ENCODE peak calls at places on chromosomes 6 and 20, in four cellular contexts. One of them, this sample, is unnamed.

GRCh38 chr6:34305982-34306702 is 57.3 kb upstream of the SMIM29 start:
- DNase-seq in stomach: peak; percentile 61
- DNase-seq in heart left ventricle: peak; percentile 44
- DNase-seq in lower leg skin: no peak
- DNase-seq in this sample: no peak

GRCh38 chr6:143734641-143735063 is 56.9 kb downstream of the PHACTR2 start:
- DNase-seq in stomach: no peak
- DNase-seq in heart left ventricle: no peak
- DNase-seq in lower leg skin: no peak
- DNase-seq in this sample: no peak

GRCh38 chr20:34709836-34710567 is 5.9 kb downstream of the TP53INP2 start:
- DNase-seq in stomach: peak; percentile 83
- DNase-seq in heart left ventricle: peak; percentile 82
- DNase-seq in lower leg skin: no peak
- DNase-seq in this sample: peak; percentile 83

GRCh38 chr6:11381801-11382513 is 149.5 kb upstream of the NEDD9 start:
- DNase-seq in stomach: peak; percentile 43
- DNase-seq in heart left ventricle: no peak
- DNase-seq in lower leg skin: no peak
- DNase-seq in this sample: peak; percentile 20

GRCh38 chr6:2765896-2766766 is 938 bp downstream of the WRNIP1 start:
- DNase-seq in stomach: peak; percentile 53
- DNase-seq in heart left ventricle: peak; percentile 55
- DNase-seq in lower leg skin: peak; percentile 47
- DNase-seq in this sample: peak; percentile 67

GRCh38 chr20:17646209-17646717 is 35.8 kb downstream of the RRBP1 start:
- DNase-seq in stomach: no peak
- DNase-seq in heart left ventricle: no peak
- DNase-seq in lower leg skin: no peak
- DNase-seq in this sample: no peak

GRCh38 chr20:58431134-58431533 is 42.1 kb downstream of the VAPB start:
- DNase-seq in stomach: no peak
- DNase-seq in heart left ventricle: no peak
- DNase-seq in lower leg skin: no peak
- DNase-seq in this sample: no peak

GRCh38 chr6:19805146-19805515 is 32.0 kb upstream of the ID4 start:
- DNase-seq in stomach: no peak
- DNase-seq in heart left ventricle: no peak
- DNase-seq in lower leg skin: no peak
- DNase-seq in this sample: no peak

GRCh38 chr20:48758206-48758820 is 69.5 kb downstream of the PREX1 start:
- DNase-seq in stomach: no peak
- DNase-seq in heart left ventricle: no peak
- DNase-seq in lower leg skin: no peak
- DNase-seq in this sample: peak; percentile 84

GRCh38 chr20:33862709-33863403 is 51.7 kb downstream of the CHMP4B start:
- DNase-seq in stomach: peak; percentile 52
- DNase-seq in heart left ventricle: peak; percentile 36
- DNase-seq in lower leg skin: no peak
- DNase-seq in this sample: peak; percentile 51

GRCh38 chr6:34172961-34173775 is 27.3 kb upstream of the GRM4 start:
- DNase-seq in stomach: no peak
- DNase-seq in heart left ventricle: no peak
- DNase-seq in lower leg skin: no peak
- DNase-seq in this sample: no peak

GRCh38 chr6:67888886-67889681 is 746.0 kb upstream of the ADGRB3 start:
- DNase-seq in stomach: no peak
- DNase-seq in heart left ventricle: no peak
- DNase-seq in lower leg skin: no peak
- DNase-seq in this sample: peak; percentile 75

GRCh38 chr20:61387204-61387958 is 135.3 kb downstream of the CDH4 start:
- DNase-seq in stomach: no peak
- DNase-seq in heart left ventricle: no peak
- DNase-seq in lower leg skin: no peak
- DNase-seq in this sample: no peak

GRCh38 chr6:6649824-6650349 is 61.4 kb downstream of the LY86 start:
- DNase-seq in stomach: no peak
- DNase-seq in heart left ventricle: no peak
- DNase-seq in lower leg skin: no peak
- DNase-seq in this sample: no peak

GRCh38 chr20:33669873-33670640 is 3.3 kb downstream of the ACTL10 start:
- DNase-seq in stomach: no peak
- DNase-seq in heart left ventricle: peak; percentile 26
- DNase-seq in lower leg skin: no peak
- DNase-seq in this sample: no peak

GRCh38 chr6:85628353-85628752 is 14.3 kb downstream of the SYNCRIP start:
- DNase-seq in stomach: no peak
- DNase-seq in heart left ventricle: no peak
- DNase-seq in lower leg skin: no peak
- DNase-seq in this sample: no peak

GRCh38 chr6:117232191-117232590 is 33.2 kb upstream of the VGLL2 start:
- DNase-seq in stomach: no peak
- DNase-seq in heart left ventricle: no peak
- DNase-seq in lower leg skin: no peak
- DNase-seq in this sample: no peak

GRCh38 chr20:7031222-7031621 is 263.7 kb downstream of the BMP2 start:
- DNase-seq in stomach: no peak
- DNase-seq in heart left ventricle: no peak
- DNase-seq in lower leg skin: no peak
- DNase-seq in this sample: peak; percentile 26

GRCh38 chr6:170149681-170150589 is 140.9 kb downstream of the DLL1 start:
- DNase-seq in stomach: no peak
- DNase-seq in heart left ventricle: no peak
- DNase-seq in lower leg skin: no peak
- DNase-seq in this sample: no peak

GRCh38 chr6:53366128-53366527 is 17.4 kb upstream of the ELOVL5 start:
- DNase-seq in stomach: no peak
- DNase-seq in heart left ventricle: no peak
- DNase-seq in lower leg skin: no peak
- DNase-seq in this sample: no peak

GRCh38 chr20:41374568-41374920 is 7.9 kb upstream of the EMILIN3 start:
- DNase-seq in stomach: no peak
- DNase-seq in heart left ventricle: no peak
- DNase-seq in lower leg skin: no peak
- DNase-seq in this sample: no peak

GRCh38 chr6:90294614-90294988 is 2.0 kb downstream of the BACH2 start:
- DNase-seq in stomach: no peak
- DNase-seq in heart left ventricle: no peak
- DNase-seq in lower leg skin: no peak
- DNase-seq in this sample: no peak

GRCh38 chr6:162078126-162078525 is 649.4 kb downstream of the PRKN start:
- DNase-seq in stomach: no peak
- DNase-seq in heart left ventricle: no peak
- DNase-seq in lower leg skin: no peak
- DNase-seq in this sample: no peak

GRCh38 chr6:154292855-154293519 is 63.6 kb downstream of the IPCEF1 start:
- DNase-seq in stomach: no peak
- DNase-seq in heart left ventricle: no peak
- DNase-seq in lower leg skin: no peak
- DNase-seq in this sample: no peak

GRCh38 chr6:125066964-125067363 is 86.6 kb upstream of the TPD52L1 start:
- DNase-seq in stomach: no peak
- DNase-seq in heart left ventricle: no peak
- DNase-seq in lower leg skin: no peak
- DNase-seq in this sample: peak; percentile 53

GRCh38 chr20:44841955-44842354 is 31.6 kb upstream of the RIMS4 start:
- DNase-seq in stomach: no peak
- DNase-seq in heart left ventricle: no peak
- DNase-seq in lower leg skin: no peak
- DNase-seq in this sample: no peak

GRCh38 chr20:49591217-49591865 is 23.4 kb upstream of the PTGIS start:
- DNase-seq in stomach: no peak
- DNase-seq in heart left ventricle: peak; percentile 59
- DNase-seq in lower leg skin: no peak
- DNase-seq in this sample: no peak

GRCh38 chr6:27178001-27178730 is 69.3 kb upstream of the PRSS16 start:
- DNase-seq in stomach: peak; percentile 50
- DNase-seq in heart left ventricle: peak; percentile 67
- DNase-seq in lower leg skin: peak; percentile 63
- DNase-seq in this sample: peak; percentile 81
- TF ChIP-seq POLR2A in stomach: no peak
- TF ChIP-seq POLR2A in heart left ventricle: no peak
- TF ChIP-seq POLR2A in lower leg skin: no peak
- TF ChIP-seq POLR2A in this sample: peak; percentile 28

GRCh38 chr20:63829598-63829942 is 1.5 kb downstream of the ZBTB46 start:
- DNase-seq in stomach: no peak
- DNase-seq in heart left ventricle: no peak
- DNase-seq in lower leg skin: no peak
- DNase-seq in this sample: peak; percentile 39
- H3K4me3 ChIP-seq in stomach: peak overlapping the region; percentile 71
- H3K4me3 ChIP-seq in heart left ventricle: peak overlapping the region; percentile 77
- H3K4me3 ChIP-seq in lower leg skin: peak overlapping the region; percentile 62
- H3K4me3 ChIP-seq in this sample: peak overlapping the region; percentile 38

GRCh38 chr6:72620866-72621242 is 1.0 kb upstream of the KCNQ5 start:
- DNase-seq in stomach: no peak
- DNase-seq in heart left ventricle: no peak
- DNase-seq in lower leg skin: no peak
- DNase-seq in this sample: peak; percentile 42

GRCh38 chr6:72623808-72624207 is 1.9 kb downstream of the KCNQ5 start:
- DNase-seq in stomach: no peak
- DNase-seq in heart left ventricle: no peak
- DNase-seq in lower leg skin: no peak
- DNase-seq in this sample: peak; percentile 54

GRCh38 chr6:72619883-72620696 is 1.8 kb upstream of the KCNQ5 start:
- DNase-seq in stomach: peak; percentile 30
- DNase-seq in heart left ventricle: peak; percentile 28
- DNase-seq in lower leg skin: no peak
- DNase-seq in this sample: peak; percentile 90

GRCh38 chr6:72621243-72622093 is at the start of gene KCNQ5:
- DNase-seq in stomach: no peak
- DNase-seq in heart left ventricle: no peak
- DNase-seq in lower leg skin: no peak
- DNase-seq in this sample: peak; percentile 76

GRCh38 chr6:72622094-72622540 is 253 bp downstream of the KCNQ5 start:
- DNase-seq in stomach: peak; percentile 35
- DNase-seq in heart left ventricle: no peak
- DNase-seq in lower leg skin: no peak
- DNase-seq in this sample: peak; percentile 92
- TF ChIP-seq CTCF in stomach: no peak
- TF ChIP-seq CTCF in heart left ventricle: no peak
- TF ChIP-seq CTCF in lower leg skin: no peak
- TF ChIP-seq CTCF in this sample: peak; percentile 2

GRCh38 chr20:63702751-63703470 is 4.9 kb downstream of the ARFRP1 start:
- DNase-seq in stomach: no peak
- DNase-seq in heart left ventricle: peak; percentile 29
- DNase-seq in lower leg skin: no peak
- DNase-seq in this sample: peak; percentile 9
- TF ChIP-seq POLR2A in stomach: no peak
- TF ChIP-seq POLR2A in heart left ventricle: no peak
- TF ChIP-seq POLR2A in lower leg skin: no peak
- TF ChIP-seq POLR2A in this sample: no peak

DNA sequence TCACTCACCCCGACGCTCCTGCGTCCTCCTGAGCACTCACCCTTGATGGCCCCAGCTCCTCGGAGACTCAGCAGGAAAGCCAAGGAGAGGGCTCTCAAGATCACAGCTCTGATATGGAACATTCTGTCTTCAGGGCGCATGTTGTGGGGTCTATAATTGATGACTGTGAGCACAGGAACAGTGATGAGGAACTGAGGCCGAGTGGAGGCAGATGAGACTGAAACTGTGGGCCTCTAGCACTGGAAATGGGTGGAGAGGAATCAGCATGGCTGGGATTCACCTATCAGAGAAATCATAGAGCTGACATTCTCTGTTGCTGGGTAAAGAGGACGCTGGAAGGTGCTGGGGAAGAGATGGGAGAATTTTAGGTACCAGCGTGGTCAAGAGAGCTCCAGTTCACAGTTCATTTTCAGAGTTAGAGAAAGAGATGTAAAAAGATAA is at the start of gene HLA-DPA1:
- DNase-seq in stomach: peak; percentile 63
- DNase-seq in heart left ventricle: no peak
- DNase-seq in lower leg skin: peak; percentile 40
- DNase-seq in this sample: peak; percentile 32
- H3K4me3 ChIP-seq in stomach: peak within 1 kb of the TSS; percentile 39
- H3K4me3 ChIP-seq in heart left ventricle: peak within 1 kb of the TSS; percentile 2
- H3K4me3 ChIP-seq in lower leg skin: no peak within 1 kb of the TSS
- H3K4me3 ChIP-seq in this sample: no peak within 1 kb of the TSS

GRCh38 chr6:37535701-37536461 is 36.2 kb upstream of the CCDC167 start:
- DNase-seq in stomach: peak; percentile 28
- DNase-seq in heart left ventricle: no peak
- DNase-seq in lower leg skin: no peak
- DNase-seq in this sample: no peak
- TF ChIP-seq CTCF in stomach: no peak
- TF ChIP-seq CTCF in heart left ventricle: no peak
- TF ChIP-seq CTCF in lower leg skin: no peak
- TF ChIP-seq CTCF in this sample: no peak

GRCh38 chr6:132817554-132818403 is 3.4 kb downstream of the RPS12 start:
- DNase-seq in stomach: no peak
- DNase-seq in heart left ventricle: no peak
- DNase-seq in lower leg skin: no peak
- DNase-seq in this sample: peak; percentile 12
- TF ChIP-seq POLR2A in stomach: no peak
- TF ChIP-seq POLR2A in heart left ventricle: no peak
- TF ChIP-seq POLR2A in lower leg skin: no peak
- TF ChIP-seq POLR2A in this sample: no peak

GRCh38 chr6:47484616-47485015 is 7.0 kb downstream of the CD2AP start:
- DNase-seq in stomach: no peak
- DNase-seq in heart left ventricle: no peak
- DNase-seq in lower leg skin: no peak
- DNase-seq in this sample: no peak

GRCh38 chr6:47485491-47486135 is 8.0 kb downstream of the CD2AP start:
- DNase-seq in stomach: no peak
- DNase-seq in heart left ventricle: no peak
- DNase-seq in lower leg skin: no peak
- DNase-seq in this sample: no peak

GRCh38 chr6:47485083-47485482 is 7.5 kb downstream of the CD2AP start:
- DNase-seq in stomach: no peak
- DNase-seq in heart left ventricle: no peak
- DNase-seq in lower leg skin: no peak
- DNase-seq in this sample: no peak

GRCh38 chr6:47483516-47483852 is 5.9 kb downstream of the CD2AP start:
- DNase-seq in stomach: no peak
- DNase-seq in heart left ventricle: no peak
- DNase-seq in lower leg skin: no peak
- DNase-seq in this sample: no peak

DNA sequence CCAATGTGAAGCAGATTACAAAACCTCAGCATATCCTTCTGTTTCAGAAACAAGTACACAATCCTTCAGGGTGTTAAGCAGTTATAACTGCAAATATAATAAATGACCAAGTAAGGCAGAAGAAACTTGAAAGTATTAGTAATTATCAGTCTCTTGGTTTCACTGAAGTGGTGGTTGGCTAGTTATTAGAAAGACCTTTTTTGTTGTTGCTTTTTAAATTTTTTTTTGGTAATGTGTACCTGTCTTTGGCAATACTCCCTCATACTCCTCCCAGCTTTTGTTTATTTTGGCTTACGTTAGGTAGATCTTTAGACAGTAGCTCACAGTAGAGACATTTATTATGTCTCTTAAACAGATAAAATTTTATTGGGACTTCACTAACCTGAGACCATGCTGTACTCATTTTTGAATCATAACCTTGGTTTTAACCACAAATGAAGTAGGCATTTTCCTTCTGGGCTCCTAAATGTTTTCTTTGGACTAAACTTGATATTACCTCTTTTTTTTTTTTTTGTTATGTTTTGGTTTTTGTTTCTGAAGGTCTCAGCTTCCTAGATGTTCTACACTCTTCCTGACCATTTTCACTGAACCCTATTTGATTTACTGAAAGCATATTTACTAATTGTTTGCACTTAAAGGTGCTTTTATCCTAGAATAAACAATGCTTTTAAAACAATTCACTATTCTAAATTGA is 6.4 kb downstream of the CD2AP start:
- DNase-seq in stomach: no peak
- DNase-seq in heart left ventricle: no peak
- DNase-seq in lower leg skin: no peak
- DNase-seq in this sample: no peak
- H3K4me3 ChIP-seq in stomach: no peak overlapping the region
- H3K4me3 ChIP-seq in heart left ventricle: no peak overlapping the region
- H3K4me3 ChIP-seq in lower leg skin: no peak overlapping the region
- H3K4me3 ChIP-seq in this sample: no peak overlapping the region

This sample was measured in NB4.